ENCODE peak calls at places on chromosomes 3 and 15, in four cellular contexts. U is MM.1S; F is stimulated activated CD4-positive, alpha-beta T cell treated with anti-CD3 and anti-CD28 coated beads, Interleukin-1b, Interleukin-23, amount 100 ng/mL, for 24 hours; H is iPS DF 6.9. W is an unnamed sample.

GRCh38 chr3:124745092-124745491 is 14.8 kb downstream of the UMPS start:
- DNase-seq in U (no peak), H (no peak), F (no peak), W (no peak)

GRCh38 chr3:127383656-127384179 is 95.9 kb upstream of the PRR20G start:
- DNase-seq in F (no peak), H (no peak), U (no peak), W (no peak)

GRCh38 chr15:60076055-60076454 is 71.9 kb downstream of the FOXB1 start:
- DNase-seq in U (no peak), F (no peak), H (no peak), W (no peak)

GRCh38 chr3:17831366-17831765 is 88.9 kb upstream of the TBC1D5 start:
- DNase-seq in F (no peak), U (no peak), H (no peak), W (no peak)

GRCh38 chr3:15632212-15632580 is 30.7 kb downstream of the BTD start:
- DNase-seq in H (no peak), F (no peak), U (no peak), W (no peak)

GRCh38 chr3:154967090-154967489 is 113.0 kb upstream of the MME start:
- DNase-seq in U (no peak), H (no peak), F (no peak), W (no peak)

GRCh38 chr3:9780451-9780797 is 10.7 kb upstream of the CAMK1 start:
- DNase-seq in F (no peak), U (no peak), H (no peak), W (no peak)

GRCh38 chr3:172536505-172536904 is 13.3 kb upstream of the TNFSF10 start:
- DNase-seq in H (no peak), U (no peak), F (no peak), W (no peak)

GRCh38 chr3:149352556-149352955 is 19.1 kb upstream of the TM4SF18 start:
- DNase-seq in H (peak), U (peak), F (peak), W (no peak)

GRCh38 chr15:89004726-89005030 is 83.6 kb upstream of the ABHD2 start:
- DNase-seq in F (no peak), U (no peak), H (no peak), W (no peak)

GRCh38 chr3:7977245-7978103 is 524.1 kb upstream of the LMCD1 start:
- DNase-seq in H (no peak), U (no peak), F (no peak), W (no peak)

GRCh38 chr15:89430530-89431341 is 65.6 kb downstream of the RHCG start:
- DNase-seq in U (peak), F (peak), H (no peak), W (peak)

GRCh38 chr15:26179906-26180305 is 316.8 kb upstream of the ATP10A start:
- DNase-seq in F (no peak), H (peak), U (no peak), W (no peak)

GRCh38 chr3:192958219-192958872 is 40.7 kb upstream of the MB21D2 start:
- DNase-seq in F (no peak), U (no peak), H (no peak), W (no peak)

GRCh38 chr3:188003188-188004171 is 150.5 kb upstream of the LPP start:
- DNase-seq in H (no peak), U (no peak), F (no peak), W (no peak)

GRCh38 chr3:183244219-183244618 is 8.8 kb upstream of the B3GNT5 start:
- DNase-seq in U (no peak), H (no peak), F (no peak), W (no peak)

GRCh38 chr3:123688241-123688747 is 103.4 kb upstream of the HACD2 start:
- DNase-seq in H (no peak), F (no peak), U (no peak), W (no peak)

GRCh38 chr15:76756371-76756770 is 148.8 kb downstream of the SCAPER start:
- DNase-seq in H (no peak), U (no peak), F (no peak), W (no peak)

GRCh38 chr15:32659340-32659831 is 17.9 kb downstream of the SCG5 start:
- DNase-seq in F (no peak), U (no peak), H (no peak), W (no peak)

GRCh38 chr3:38717603-38718240 is 68.2 kb upstream of the SCN5A start:
- DNase-seq in U (no peak), F (no peak), H (no peak), W (no peak)